ENCODE peak calls at places on chromosome 9, in six cellular contexts. N is hepatocyte; V is gastrocnemius medialis; X is HFF-Myc; Q is pancreas; J is activated naive CD8-positive, alpha-beta T cell treated with anti-CD3 and anti-CD28 coated beads, Interleukin-2, amount 50 U/mL, for 16 hours. Y is an unnamed sample.

GRCh38 chr9:110058304-110058953 is 149.5 kb downstream of the C9orf152 start:
- DNase-seq in N (peak), V (peak), X (no peak), Q (no peak), J (no peak), Y (no peak)

GRCh38 chr9:130948266-130948665 is 9.2 kb upstream of the FIBCD1 start:
- DNase-seq in N (no peak), V (no peak), X (no peak), Q (no peak), J (no peak), Y (no peak)

GRCh38 chr9:133420392-133420827 is 1.8 kb upstream of the ADAMTS13 start:
- DNase-seq in N (no peak), V (no peak), X (no peak), Q (no peak), J (no peak), Y (no peak)

GRCh38 chr9:112198646-112199045 is 23.5 kb upstream of the SUSD1 start:
- DNase-seq in N (peak), V (no peak), X (no peak), Q (no peak), J (no peak), Y (no peak)

GRCh38 chr9:22169243-22169642 is 160.1 kb upstream of the CDKN2B start:
- DNase-seq in N (no peak), V (no peak), X (no peak), Q (no peak), J (no peak), Y (no peak)

GRCh38 chr9:113632776-113633590 is 169.5 kb downstream of the RGS3 start:
- DNase-seq in N (no peak), V (no peak), X (no peak), Q (no peak), J (no peak), Y (no peak)

GRCh38 chr9:84781431-84781830 is 111.9 kb downstream of the NTRK2 start:
- DNase-seq in N (no peak), V (no peak), X (no peak), Q (no peak), J (no peak), Y (no peak)

GRCh38 chr9:92438900-92439526 is 14.7 kb upstream of the OMD start:
- DNase-seq in N (peak), V (no peak), X (no peak), Q (no peak), J (no peak), Y (no peak)

GRCh38 chr9:93830224-93830596 is 124.9 kb downstream of the BARX1 start:
- DNase-seq in N (peak), V (no peak), X (no peak), Q (no peak), J (no peak), Y (no peak)

GRCh38 chr9:97682242-97682641 is 14.9 kb downstream of the XPA start:
- DNase-seq in N (no peak), V (no peak), X (no peak), Q (no peak), J (no peak), Y (no peak)

GRCh38 chr9:78005231-78006002 is 26.2 kb downstream of the GNAQ start:
- DNase-seq in N (no peak), V (no peak), X (no peak), Q (no peak), J (no peak), Y (no peak)

GRCh38 chr9:72132052-72132451 is 17.2 kb upstream of the GDA start:
- DNase-seq in N (no peak), V (no peak), X (no peak), Q (no peak), J (no peak), Y (no peak)

Y was measured in CMK.